ENCODE peak calls at places on chromosomes 1 and 21, in five cellular contexts. One of them, this sample, is unnamed.

GRCh38 chr1:115282825-115283224 is 55.2 kb downstream of the NGF start:
- DNase-seq in kidney: peak
- DNase-seq in putamen: no peak
- DNase-seq in mucosa of descending colon: peak
- DNase-seq in NCI-H1436: no peak
- DNase-seq in this sample: no peak

GRCh38 chr1:11062965-11063401 is 3.2 kb upstream of the SRM start:
- DNase-seq in kidney: peak
- DNase-seq in putamen: no peak
- DNase-seq in NCI-H1436: peak
- DNase-seq in mucosa of descending colon: no peak
- DNase-seq in this sample: no peak

GRCh38 chr1:245923215-245923614 is 583.9 kb downstream of the SMYD3 start:
- DNase-seq in NCI-H1436: no peak
- DNase-seq in kidney: no peak
- DNase-seq in putamen: no peak
- DNase-seq in mucosa of descending colon: no peak
- DNase-seq in this sample: no peak

GRCh38 chr1:50969611-50970507 is at the start of gene CDKN2C:
- DNase-seq in kidney: peak
- DNase-seq in mucosa of descending colon: peak
- DNase-seq in putamen: peak
- DNase-seq in NCI-H1436: peak
- DNase-seq in this sample: peak

GRCh38 chr1:231619257-231619634 is 7.3 kb upstream of the DISC1 start:
- DNase-seq in putamen: no peak
- DNase-seq in kidney: no peak
- DNase-seq in NCI-H1436: no peak
- DNase-seq in mucosa of descending colon: no peak
- DNase-seq in this sample: no peak

GRCh38 chr1:44571712-44572571 is 102.3 kb downstream of the TMEM53 start:
- DNase-seq in mucosa of descending colon: no peak
- DNase-seq in kidney: no peak
- DNase-seq in NCI-H1436: peak
- DNase-seq in putamen: peak
- DNase-seq in this sample: no peak

GRCh38 chr21:29072873-29073221 is 601 bp downstream of the CCT8 start:
- DNase-seq in putamen: no peak
- DNase-seq in kidney: no peak
- DNase-seq in mucosa of descending colon: no peak
- DNase-seq in NCI-H1436: no peak
- DNase-seq in this sample: no peak

GRCh38 chr1:47997289-47998200 is at the start of gene TRABD2B:
- DNase-seq in mucosa of descending colon: peak
- DNase-seq in NCI-H1436: peak
- DNase-seq in kidney: peak
- DNase-seq in putamen: peak
- DNase-seq in this sample: peak

GRCh38 chr1:37047487-37047886 is 13.2 kb upstream of the GRIK3 start:
- DNase-seq in kidney: no peak
- DNase-seq in NCI-H1436: no peak
- DNase-seq in putamen: no peak
- DNase-seq in mucosa of descending colon: no peak
- DNase-seq in this sample: no peak

GRCh38 chr1:32107742-32108661 is at the start of gene KPNA6:
- DNase-seq in kidney: peak
- DNase-seq in mucosa of descending colon: peak
- DNase-seq in NCI-H1436: peak
- DNase-seq in putamen: peak
- DNase-seq in this sample: peak